ENCODE peak calls at places on chromosome 6, in six cellular contexts. R, V, L, S, P and J are unnamed samples.

GRCh38 chr6:145745861-145746260 is 10.5 kb upstream of the EPM2A start:
- DNase-seq in R (no peak), V (no peak), L (no peak), S (no peak), P (no peak), J (no peak)

GRCh38 chr6:167678102-167679101 is 148.3 kb upstream of the AFDN start:
- DNase-seq in L (peak), P (peak), S (no peak), V (peak), R (peak), J (no peak)

GRCh38 chr6:87656857-87657256 is 45.2 kb downstream of the AKIRIN2 start:
- DNase-seq in S (no peak), L (no peak), V (no peak), P (no peak), R (no peak), J (no peak)

GRCh38 chr6:3324262-3324942 is 65.7 kb downstream of the PSMG4 start:
- DNase-seq in S (no peak), V (no peak), P (no peak), L (no peak), R (peak), J (peak)

GRCh38 chr6:149334682-149335160 is 17.2 kb downstream of the TAB2 start:
- DNase-seq in L (no peak), P (no peak), V (peak), R (peak), S (no peak), J (peak)

GRCh38 chr6:170085475-170086401 is 205.1 kb downstream of the DLL1 start:
- DNase-seq in S (no peak), R (no peak), L (no peak), V (no peak), P (no peak), J (no peak)

GRCh38 chr6:107132330-107132954 is 17.1 kb upstream of the BEND3 start:
- DNase-seq in L (no peak), P (no peak), V (no peak), R (peak), S (no peak), J (no peak)

GRCh38 chr6:134034478-134034877 is 17.9 kb downstream of the SLC2A12 start:
- DNase-seq in S (no peak), R (no peak), V (no peak), L (no peak), P (no peak), J (no peak)

GRCh38 chr6:107441706-107442105 is 17.7 kb downstream of the PDSS2 start:
- DNase-seq in L (no peak), V (no peak), P (no peak), R (no peak), S (no peak), J (no peak)

GRCh38 chr6:45607818-45608217 is 230.1 kb upstream of the SUPT3H start:
- DNase-seq in L (no peak), V (no peak), R (peak), P (no peak), S (no peak), J (peak)

GRCh38 chr6:170447561-170447930 is 105.6 kb downstream of the PSMB1 start:
- DNase-seq in V (no peak), L (no peak), R (no peak), S (no peak), P (no peak), J (no peak)

GRCh38 chr6:42962096-42962495 is 1.5 kb downstream of the GNMT start:
- DNase-seq in P (no peak), S (no peak), R (no peak), V (no peak), L (no peak), J (no peak)

GRCh38 chr6:44116643-44117382 is 10.4 kb downstream of the MRPL14 start:
- DNase-seq in R (peak), P (no peak), V (no peak), L (no peak), S (no peak), J (peak)

GRCh38 chr6:101640131-101640530 is 246.6 kb downstream of the GRIK2 start:
- DNase-seq in R (no peak), L (no peak), P (no peak), S (no peak), V (peak), J (no peak)
- H2BK5ac ChIP-seq in R (no peak), L (no peak), P (no peak), S (no peak), V (no peak), J (no peak)

DNA sequence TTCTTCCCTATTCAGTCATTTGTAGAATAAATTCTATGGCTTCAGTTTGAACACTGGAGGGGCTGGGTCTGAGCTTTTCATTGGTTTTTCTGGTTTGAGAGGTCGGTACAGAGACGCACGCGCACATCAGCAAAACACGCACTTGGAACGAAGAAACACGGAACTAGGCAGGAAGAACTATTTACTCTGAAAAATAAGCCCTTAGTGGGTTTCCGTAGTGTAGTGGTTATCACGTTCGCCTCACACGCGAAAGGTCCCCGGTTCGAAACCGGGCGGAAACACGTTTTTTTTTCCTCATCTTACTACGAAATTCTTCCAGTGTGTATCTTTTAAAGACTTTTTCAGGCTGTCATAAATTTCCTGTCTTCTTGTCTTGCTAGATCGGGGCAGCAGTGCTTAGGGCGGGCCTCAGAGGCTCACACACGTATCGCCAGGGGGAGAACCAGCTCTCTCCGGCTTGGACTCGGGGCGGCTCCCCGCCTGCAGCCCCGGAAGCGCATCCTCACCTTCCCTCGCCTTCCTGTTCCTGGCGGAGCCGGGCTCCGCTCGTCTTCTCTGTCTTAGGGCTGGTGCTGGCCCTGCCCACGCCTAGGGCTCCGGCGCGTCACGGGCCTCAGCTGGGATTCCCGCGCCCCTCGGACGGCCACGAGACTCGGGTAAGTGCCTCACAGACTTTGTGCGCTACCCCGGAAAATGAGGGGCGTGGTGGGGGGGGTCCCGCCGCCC is at the start of gene HMGN4:
- DNase-seq in R (peak), P (peak), V (peak), S (no peak), L (peak), J (peak)
- H2BK5ac ChIP-seq in R (peak), P (no peak), V (no peak), S (peak), L (no peak), J (peak)

GRCh38 chr6:129684323-129684884 is 25.6 kb downstream of the ARHGAP18 start:
- DNase-seq in R (peak), L (no peak), S (no peak), V (no peak), P (no peak), J (no peak)
- H2BK5ac ChIP-seq in R (peak), L (no peak), S (no peak), V (no peak), P (no peak), J (peak)

GRCh38 chr6:8686077-8686476 is 250.7 kb upstream of the SLC35B3 start:
- DNase-seq in R (no peak), L (no peak), V (no peak), P (no peak), S (no peak), J (no peak)
- H2BK5ac ChIP-seq in R (no peak), L (no peak), V (no peak), P (no peak), S (no peak), J (no peak)

DNA sequence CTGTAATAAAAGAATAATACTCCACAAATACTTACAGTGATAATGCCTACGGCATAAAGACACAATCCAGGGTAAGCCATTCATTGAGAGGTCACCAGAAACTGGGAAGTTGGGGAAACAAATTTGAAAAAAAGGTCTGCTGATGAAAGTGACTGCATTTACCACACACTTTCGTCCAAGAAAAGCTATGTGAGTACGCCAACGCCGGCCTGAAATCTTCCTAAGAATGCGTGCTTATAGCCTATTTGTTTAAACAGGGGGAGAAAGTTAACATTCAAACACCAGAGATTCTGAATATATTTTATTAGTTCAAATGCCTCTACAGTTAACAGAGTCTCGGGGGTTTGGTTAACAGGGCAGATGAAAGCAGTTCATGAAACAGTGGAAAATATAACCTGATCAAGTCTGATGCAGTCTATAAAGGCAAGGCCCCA is 653 bp upstream of the LTV1 start:
- DNase-seq in P (no peak), V (no peak), L (no peak), R (no peak), S (no peak), J (peak)
- H2BK5ac ChIP-seq in P (no peak), V (no peak), L (peak), R (peak), S (peak), J (peak)

GRCh38 chr6:116278853-116279231 is 888 bp downstream of the TSPYL1 start:
- DNase-seq in P (no peak), V (no peak), R (no peak), S (no peak), L (no peak), J (peak)
- H2BK5ac ChIP-seq in P (peak), V (no peak), R (no peak), S (peak), L (peak), J (peak)

GRCh38 chr6:157767757-157768156 is 55.3 kb upstream of the SNX9 start:
- DNase-seq in V (no peak), S (no peak), L (no peak), P (no peak), R (no peak), J (no peak)

GRCh38 chr6:157768863-157769551 is 54.0 kb upstream of the SNX9 start:
- DNase-seq in P (no peak), V (no peak), S (no peak), R (no peak), L (no peak), J (no peak)

GRCh38 chr6:157767071-157767750 is 55.8 kb upstream of the SNX9 start:
- DNase-seq in L (no peak), V (no peak), S (no peak), P (no peak), R (no peak), J (no peak)

GRCh38 chr6:157769776-157770430 is 53.1 kb upstream of the SNX9 start:
- DNase-seq in P (no peak), V (no peak), R (no peak), S (no peak), L (no peak), J (no peak)

GRCh38 chr6:157768304-157768703 is 54.7 kb upstream of the SNX9 start:
- DNase-seq in P (no peak), L (no peak), R (no peak), S (no peak), V (no peak), J (no peak)
- H2BK5ac ChIP-seq in P (no peak), L (no peak), R (no peak), S (peak), V (no peak), J (no peak)